ENCODE peak calls at places on chromosomes 1 and 21, in ten cellular contexts. One of them, this sample, is unnamed.

GRCh38 chr1:207823880-207824566 is 72.2 kb downstream of the CD46 start:
- DNase-seq in H1: peak; percentile 54
- DNase-seq in PC-3: peak; percentile 84
- DNase-seq in mammary epithelial cell: peak; percentile 94
- DNase-seq in H9: peak; percentile 72
- DNase-seq in fibroblast of lung: peak; percentile 98
- DNase-seq in adipocyte: peak; percentile 95
- DNase-seq in endodermal cell: peak; percentile 82
- DNase-seq in K562: no peak
- DNase-seq in MM.1S: peak; percentile 99
- DNase-seq in this sample: peak; percentile 85

GRCh38 chr1:181033799-181034391 is at the start of gene MR1:
- DNase-seq in H1: no peak
- DNase-seq in PC-3: peak; percentile 81
- DNase-seq in mammary epithelial cell: peak; percentile 86
- DNase-seq in H9: no peak
- DNase-seq in fibroblast of lung: peak; percentile 90
- DNase-seq in adipocyte: peak; percentile 94
- DNase-seq in endodermal cell: no peak
- DNase-seq in K562: peak; percentile 91
- DNase-seq in MM.1S: peak; percentile 98
- DNase-seq in this sample: peak; percentile 30

GRCh38 chr21:39881661-39882060 is 14.4 kb downstream of the PCP4 start:
- DNase-seq in H1: no peak
- DNase-seq in PC-3: no peak
- DNase-seq in mammary epithelial cell: no peak
- DNase-seq in H9: no peak
- DNase-seq in fibroblast of lung: no peak
- DNase-seq in adipocyte: no peak
- DNase-seq in endodermal cell: no peak
- DNase-seq in K562: no peak
- DNase-seq in MM.1S: no peak
- DNase-seq in this sample: no peak

GRCh38 chr1:229249854-229250644 is 20.9 kb upstream of the RAB4A start:
- DNase-seq in H1: no peak
- DNase-seq in PC-3: no peak
- DNase-seq in mammary epithelial cell: no peak
- DNase-seq in H9: no peak
- DNase-seq in fibroblast of lung: no peak
- DNase-seq in adipocyte: no peak
- DNase-seq in endodermal cell: peak; percentile 29
- DNase-seq in K562: no peak
- DNase-seq in MM.1S: no peak
- DNase-seq in this sample: no peak

GRCh38 chr1:223276029-223276428 is 87.9 kb downstream of the SUSD4 start:
- DNase-seq in H1: no peak
- DNase-seq in PC-3: no peak
- DNase-seq in mammary epithelial cell: no peak
- DNase-seq in H9: no peak
- DNase-seq in fibroblast of lung: no peak
- DNase-seq in adipocyte: no peak
- DNase-seq in endodermal cell: peak; percentile 33
- DNase-seq in K562: no peak
- DNase-seq in MM.1S: no peak
- DNase-seq in this sample: no peak

GRCh38 chr1:25019351-25020172 is 89.5 kb upstream of the RUNX3 start:
- DNase-seq in H1: no peak
- DNase-seq in PC-3: no peak
- DNase-seq in mammary epithelial cell: no peak
- DNase-seq in H9: peak; percentile 40
- DNase-seq in fibroblast of lung: no peak
- DNase-seq in adipocyte: no peak
- DNase-seq in endodermal cell: peak; percentile 87
- DNase-seq in K562: no peak
- DNase-seq in MM.1S: no peak
- DNase-seq in this sample: no peak

GRCh38 chr1:235902638-235903542 is 36.2 kb upstream of the LYST start:
- DNase-seq in H1: no peak
- DNase-seq in PC-3: peak; percentile 90
- DNase-seq in mammary epithelial cell: peak; percentile 93
- DNase-seq in H9: no peak
- DNase-seq in fibroblast of lung: peak; percentile 65
- DNase-seq in adipocyte: peak; percentile 18
- DNase-seq in endodermal cell: no peak
- DNase-seq in K562: no peak
- DNase-seq in MM.1S: no peak
- DNase-seq in this sample: peak; percentile 87

GRCh38 chr1:29789910-29790247 is 553.6 kb downstream of the PTPRU start:
- DNase-seq in H1: no peak
- DNase-seq in PC-3: no peak
- DNase-seq in mammary epithelial cell: no peak
- DNase-seq in H9: no peak
- DNase-seq in fibroblast of lung: no peak
- DNase-seq in adipocyte: no peak
- DNase-seq in endodermal cell: no peak
- DNase-seq in K562: no peak
- DNase-seq in MM.1S: no peak
- DNase-seq in this sample: peak; percentile 6

GRCh38 chr1:10625076-10625475 is 150.3 kb downstream of the PEX14 start:
- DNase-seq in H1: no peak
- DNase-seq in PC-3: no peak
- DNase-seq in mammary epithelial cell: no peak
- DNase-seq in H9: no peak
- DNase-seq in fibroblast of lung: no peak
- DNase-seq in adipocyte: no peak
- DNase-seq in endodermal cell: peak; percentile 36
- DNase-seq in K562: no peak
- DNase-seq in MM.1S: no peak
- DNase-seq in this sample: no peak

GRCh38 chr1:221223281-221223680 is 344.0 kb downstream of the HLX start:
- DNase-seq in H1: no peak
- DNase-seq in PC-3: no peak
- DNase-seq in mammary epithelial cell: no peak
- DNase-seq in H9: no peak
- DNase-seq in fibroblast of lung: no peak
- DNase-seq in adipocyte: no peak
- DNase-seq in endodermal cell: no peak
- DNase-seq in K562: no peak
- DNase-seq in MM.1S: no peak
- DNase-seq in this sample: no peak

GRCh38 chr1:7621334-7622219 is 149.5 kb upstream of the VAMP3 start:
- DNase-seq in H1: no peak
- DNase-seq in PC-3: no peak
- DNase-seq in mammary epithelial cell: no peak
- DNase-seq in H9: no peak
- DNase-seq in fibroblast of lung: no peak
- DNase-seq in adipocyte: no peak
- DNase-seq in endodermal cell: no peak
- DNase-seq in K562: no peak
- DNase-seq in MM.1S: no peak
- DNase-seq in this sample: no peak

GRCh38 chr1:101995984-101996731 is 568 bp downstream of the OLFM3 start:
- DNase-seq in H1: no peak
- DNase-seq in PC-3: no peak
- DNase-seq in mammary epithelial cell: no peak
- DNase-seq in H9: no peak
- DNase-seq in fibroblast of lung: no peak
- DNase-seq in adipocyte: no peak
- DNase-seq in endodermal cell: peak; percentile 55
- DNase-seq in K562: no peak
- DNase-seq in MM.1S: no peak
- DNase-seq in this sample: no peak
- H3K9ac ChIP-seq in H1: no peak overlapping the region
- H3K9ac ChIP-seq in PC-3: no peak overlapping the region
- H3K9ac ChIP-seq in mammary epithelial cell: no peak overlapping the region
- H3K9ac ChIP-seq in H9: no peak overlapping the region
- H3K9ac ChIP-seq in fibroblast of lung: no peak overlapping the region
- H3K9ac ChIP-seq in adipocyte: no peak overlapping the region
- H3K9ac ChIP-seq in endodermal cell: no peak overlapping the region
- H3K9ac ChIP-seq in K562: no peak overlapping the region
- H3K9ac ChIP-seq in MM.1S: no peak overlapping the region
- H3K9ac ChIP-seq in this sample: no peak overlapping the region

DNA sequence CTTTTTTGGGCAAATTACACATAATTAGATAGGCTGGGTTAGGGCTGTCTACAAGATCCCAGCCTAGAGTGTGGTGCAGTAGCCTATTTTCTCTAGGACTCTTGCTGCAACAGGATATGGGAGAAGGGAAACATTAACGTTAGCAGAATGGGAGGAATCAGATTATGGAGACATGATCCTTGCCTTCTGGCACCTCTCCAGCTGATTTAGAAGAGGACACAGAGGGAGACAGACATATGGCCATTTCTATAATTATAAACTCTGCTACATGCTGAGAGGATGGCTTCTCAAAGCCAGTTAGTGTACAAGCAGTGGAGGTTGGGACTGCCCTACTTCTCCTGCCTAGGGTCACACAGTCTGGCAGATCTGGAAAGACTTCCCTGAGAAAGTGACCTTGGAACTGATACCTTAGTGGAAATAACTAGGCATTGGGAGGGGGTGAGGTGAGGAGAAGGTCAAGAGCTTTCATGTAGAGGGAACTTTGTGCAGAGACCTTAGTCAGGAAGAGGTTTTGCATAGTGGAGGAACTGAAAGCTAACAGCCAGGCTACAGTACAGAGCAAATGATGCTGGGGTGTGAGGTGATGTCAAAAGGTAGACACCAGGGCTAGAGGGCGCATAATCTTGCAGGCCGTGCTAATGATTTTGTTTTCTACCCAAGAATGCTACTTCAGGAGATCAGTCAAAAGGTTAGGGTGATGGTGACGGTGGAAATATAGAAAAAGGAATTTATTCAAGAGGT is 1.2 kb upstream of the CD1D start:
- DNase-seq in H1: no peak
- DNase-seq in PC-3: no peak
- DNase-seq in mammary epithelial cell: no peak
- DNase-seq in H9: no peak
- DNase-seq in fibroblast of lung: no peak
- DNase-seq in adipocyte: no peak
- DNase-seq in endodermal cell: no peak
- DNase-seq in K562: no peak
- DNase-seq in MM.1S: peak; percentile 70
- DNase-seq in this sample: peak; percentile 20
- H3K9ac ChIP-seq in H1: no peak overlapping the region
- H3K9ac ChIP-seq in PC-3: no peak overlapping the region
- H3K9ac ChIP-seq in mammary epithelial cell: no peak overlapping the region
- H3K9ac ChIP-seq in H9: no peak overlapping the region
- H3K9ac ChIP-seq in fibroblast of lung: no peak overlapping the region
- H3K9ac ChIP-seq in adipocyte: no peak overlapping the region
- H3K9ac ChIP-seq in endodermal cell: no peak overlapping the region
- H3K9ac ChIP-seq in K562: no peak overlapping the region
- H3K9ac ChIP-seq in MM.1S: no peak overlapping the region
- H3K9ac ChIP-seq in this sample: no peak overlapping the region

GRCh38 chr1:205619376-205619775 is 12.4 kb downstream of the ELK4 start:
- DNase-seq in H1: no peak
- DNase-seq in PC-3: no peak
- DNase-seq in mammary epithelial cell: no peak
- DNase-seq in H9: no peak
- DNase-seq in fibroblast of lung: no peak
- DNase-seq in adipocyte: no peak
- DNase-seq in endodermal cell: no peak
- DNase-seq in K562: no peak
- DNase-seq in MM.1S: no peak
- DNase-seq in this sample: no peak
- H3K9ac ChIP-seq in H1: no peak overlapping the region
- H3K9ac ChIP-seq in PC-3: no peak overlapping the region
- H3K9ac ChIP-seq in mammary epithelial cell: no peak overlapping the region
- H3K9ac ChIP-seq in H9: no peak overlapping the region
- H3K9ac ChIP-seq in fibroblast of lung: no peak overlapping the region
- H3K9ac ChIP-seq in adipocyte: no peak overlapping the region
- H3K9ac ChIP-seq in endodermal cell: no peak overlapping the region
- H3K9ac ChIP-seq in K562: no peak overlapping the region
- H3K9ac ChIP-seq in MM.1S: no peak overlapping the region
- H3K9ac ChIP-seq in this sample: no peak overlapping the region

GRCh38 chr1:167270230-167270817 is 49.6 kb downstream of the POU2F1 start:
- DNase-seq in H1: no peak
- DNase-seq in PC-3: no peak
- DNase-seq in mammary epithelial cell: no peak
- DNase-seq in H9: no peak
- DNase-seq in fibroblast of lung: no peak
- DNase-seq in adipocyte: no peak
- DNase-seq in endodermal cell: no peak
- DNase-seq in K562: no peak
- DNase-seq in MM.1S: no peak
- DNase-seq in this sample: no peak

GRCh38 chr1:167272375-167272957 is 51.8 kb downstream of the POU2F1 start:
- DNase-seq in H1: no peak
- DNase-seq in PC-3: no peak
- DNase-seq in mammary epithelial cell: no peak
- DNase-seq in H9: no peak
- DNase-seq in fibroblast of lung: no peak
- DNase-seq in adipocyte: no peak
- DNase-seq in endodermal cell: no peak
- DNase-seq in K562: no peak
- DNase-seq in MM.1S: no peak
- DNase-seq in this sample: no peak

GRCh38 chr1:167274061-167274460 is 53.4 kb downstream of the POU2F1 start:
- DNase-seq in H1: no peak
- DNase-seq in PC-3: no peak
- DNase-seq in mammary epithelial cell: no peak
- DNase-seq in H9: no peak
- DNase-seq in fibroblast of lung: no peak
- DNase-seq in adipocyte: no peak
- DNase-seq in endodermal cell: no peak
- DNase-seq in K562: no peak
- DNase-seq in MM.1S: no peak
- DNase-seq in this sample: no peak

GRCh38 chr1:167276969-167277368 is 56.3 kb downstream of the POU2F1 start:
- DNase-seq in H1: no peak
- DNase-seq in PC-3: no peak
- DNase-seq in mammary epithelial cell: no peak
- DNase-seq in H9: no peak
- DNase-seq in fibroblast of lung: no peak
- DNase-seq in adipocyte: no peak
- DNase-seq in endodermal cell: no peak
- DNase-seq in K562: no peak
- DNase-seq in MM.1S: peak; percentile 89
- DNase-seq in this sample: no peak

DNA sequence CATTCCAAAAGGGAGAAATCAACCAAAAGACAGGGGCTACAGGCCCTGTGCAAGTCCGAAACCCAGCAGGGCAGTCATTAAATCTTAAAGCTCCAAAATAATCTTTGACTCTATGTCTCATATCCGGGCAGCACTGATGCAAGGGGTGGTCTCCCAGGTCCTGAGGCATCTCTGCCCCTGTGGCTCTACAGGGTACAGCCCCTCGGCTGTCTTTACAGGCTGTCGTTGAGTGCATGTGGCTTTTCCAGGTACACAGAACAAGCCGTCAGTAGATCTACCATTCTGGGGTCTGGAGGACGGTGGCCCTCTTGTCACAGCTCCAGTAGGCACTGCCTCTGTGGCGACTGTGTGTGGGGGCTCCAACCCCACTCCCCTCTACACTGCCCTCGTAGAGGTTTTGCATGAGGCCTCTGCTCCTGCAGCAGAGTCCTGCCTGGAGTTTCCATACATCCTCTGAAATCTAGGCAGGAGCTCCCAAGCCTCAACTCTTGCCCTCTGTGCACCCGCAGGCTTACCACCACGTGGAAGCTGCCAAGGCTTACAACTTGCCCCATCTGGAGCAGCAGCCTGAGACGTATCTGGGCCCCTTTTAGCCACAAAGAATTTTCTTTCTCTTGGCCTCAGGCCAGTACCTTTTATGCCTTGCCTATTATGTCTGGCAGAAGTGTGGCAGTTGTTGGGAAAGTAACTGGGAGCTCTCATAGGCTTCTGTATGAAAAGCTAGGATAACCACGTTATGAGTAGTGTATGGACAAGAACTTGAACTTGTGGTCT is 52.5 kb downstream of the POU2F1 start:
- DNase-seq in H1: no peak
- DNase-seq in PC-3: no peak
- DNase-seq in mammary epithelial cell: peak; percentile 49
- DNase-seq in H9: no peak
- DNase-seq in fibroblast of lung: peak; percentile 75
- DNase-seq in adipocyte: peak; percentile 67
- DNase-seq in endodermal cell: no peak
- DNase-seq in K562: no peak
- DNase-seq in MM.1S: no peak
- DNase-seq in this sample: no peak
- H3K9ac ChIP-seq in H1: no peak overlapping the region
- H3K9ac ChIP-seq in PC-3: no peak overlapping the region
- H3K9ac ChIP-seq in mammary epithelial cell: no peak overlapping the region
- H3K9ac ChIP-seq in H9: no peak overlapping the region
- H3K9ac ChIP-seq in fibroblast of lung: no peak overlapping the region
- H3K9ac ChIP-seq in adipocyte: no peak overlapping the region
- H3K9ac ChIP-seq in endodermal cell: no peak overlapping the region
- H3K9ac ChIP-seq in K562: no peak overlapping the region
- H3K9ac ChIP-seq in MM.1S: no peak overlapping the region
- H3K9ac ChIP-seq in this sample: no peak overlapping the region